ENCODE peak calls at places on chromosomes 3 and 15, in five cellular contexts. Z, K, A, L and Q are unnamed samples.

GRCh38 chr3:64417816-64418215 is 192.6 kb upstream of the PRICKLE2 start:
- DNase-seq in L (no peak), K (no peak), Z (no peak), A (peak), Q (no peak)

GRCh38 chr3:127959041-127959440 is 44.0 kb downstream of the KBTBD12 start:
- DNase-seq in Z (no peak), A (no peak), K (no peak), L (no peak), Q (no peak)

GRCh38 chr3:65785065-65785645 is 253.6 kb downstream of the MAGI1 start:
- DNase-seq in Z (no peak), L (no peak), A (peak), K (peak), Q (no peak)

GRCh38 chr3:11186771-11187170 is 32.5 kb downstream of the HRH1 start:
- DNase-seq in Z (no peak), L (no peak), A (no peak), K (no peak), Q (no peak)

GRCh38 chr15:62083168-62084154 is 16.7 kb downstream of the C2CD4A start:
- DNase-seq in Z (no peak), L (no peak), K (no peak), A (no peak), Q (no peak)

GRCh38 chr15:49832421-49832980 is 211.7 kb downstream of the DTWD1 start:
- DNase-seq in Z (no peak), A (no peak), K (peak), L (no peak), Q (no peak)

GRCh38 chr3:101873619-101874018 is 24.3 kb downstream of the NFKBIZ start:
- DNase-seq in K (no peak), L (no peak), A (no peak), Z (no peak), Q (no peak)

GRCh38 chr15:80228959-80229610 is 22.9 kb downstream of the CTXND1 start:
- DNase-seq in L (no peak), Z (no peak), A (peak), K (no peak), Q (no peak)

GRCh38 chr3:31043184-31043819 is 148.8 kb upstream of the GADL1 start:
- DNase-seq in K (peak), Z (no peak), A (peak), L (no peak), Q (no peak)

GRCh38 chr15:70054366-70054765 is 43.4 kb downstream of the TLE3 start:
- DNase-seq in L (no peak), K (no peak), A (no peak), Z (no peak), Q (no peak)

GRCh38 chr3:46970391-46971091 is 6.0 kb downstream of the CCDC12 start:
- DNase-seq in A (peak), L (no peak), Z (no peak), K (no peak), Q (no peak)

GRCh38 chr3:54476876-54477275 is 354.5 kb downstream of the CACNA2D3 start:
- DNase-seq in Z (no peak), L (no peak), A (no peak), K (no peak), Q (no peak)

GRCh38 chr3:78079514-78079913 is 1039.6 kb downstream of the ROBO2 start:
- DNase-seq in K (no peak), A (no peak), L (no peak), Z (no peak), Q (no peak)